ENCODE peak calls at places on chromosomes 16 and 17, in four cellular contexts. W is A172, Y is SK-N-SH, E is T-helper 1 cell. H is an unnamed sample.
A peak's percentile ranks its signal among the peaks of the same experiment; 100 is the strongest.

GRCh38 chr16:57235128-57236092 is 9.6 kb upstream of the ARL2BP start:
- DNase-seq in Y (no peak), W (peak; percentile 83), E (no peak), H (no peak)

GRCh38 chr16:30065112-30065942 is at the start of gene ALDOA:
- DNase-seq in Y (peak; percentile 96), E (peak; percentile 93), W (peak; percentile 98), H (peak; percentile 98)

GRCh38 chr17:1391577-1391976 is 8.4 kb downstream of the YWHAE start:
- DNase-seq in E (no peak), W (no peak), Y (no peak), H (no peak)

GRCh38 chr17:28871056-28871579 is 16.3 kb downstream of the ERAL1 start:
- DNase-seq in Y (no peak), E (no peak), W (no peak), H (no peak)

GRCh38 chr17:69725125-69725524 is 310.6 kb downstream of the MAP2K6 start:
- DNase-seq in E (no peak), W (no peak), Y (no peak), H (no peak)

GRCh38 chr16:77971306-77972131 is 50.8 kb upstream of the CLEC3A start:
- DNase-seq in W (peak; percentile 67), E (peak; percentile 54), Y (peak; percentile 72), H (peak; percentile 73)

GRCh38 chr17:47850692-47851573 is at the start of gene SP6:
- DNase-seq in Y (peak; percentile 89), W (peak; percentile 82), E (peak; percentile 50), H (peak; percentile 69)

GRCh38 chr16:19068237-19068815 is 912 bp downstream of the COQ7 start:
- DNase-seq in E (no peak), Y (no peak), W (no peak), H (no peak)

GRCh38 chr17:45768000-45768399 is 16.1 kb upstream of the CRHR1 start:
- DNase-seq in E (no peak), W (peak; percentile 17), Y (no peak), H (no peak)

GRCh38 chr16:3065742-3066439 is 451 bp downstream of the IL32 start:
- DNase-seq in W (no peak), E (no peak), Y (no peak), H (peak; percentile 66)

GRCh38 chr17:19364699-19365498 is 2.4 kb upstream of the B9D1 start:
- DNase-seq in Y (peak; percentile 40), W (no peak), E (no peak), H (no peak)

H was measured in left lobe of liver.